ENCODE peak calls at places on chromosomes 5 and 9, in four cellular contexts. One of them, this sample, is unnamed.

GRCh38 chr5:176596689-176597416 is 13.1 kb downstream of the GPRIN1 start:
- DNase-seq in IMR-90: no peak
- DNase-seq in mesendoderm: peak; percentile 52
- DNase-seq in H1: peak; percentile 78
- DNase-seq in this sample: peak; percentile 76

GRCh38 chr5:130164966-130165365 is 260.7 kb downstream of the CHSY3 start:
- DNase-seq in IMR-90: no peak
- DNase-seq in mesendoderm: no peak
- DNase-seq in H1: no peak
- DNase-seq in this sample: no peak

GRCh38 chr9:134363450-134363849 is 37.2 kb downstream of the RXRA start:
- DNase-seq in IMR-90: no peak
- DNase-seq in mesendoderm: no peak
- DNase-seq in H1: no peak
- DNase-seq in this sample: no peak

GRCh38 chr9:99433555-99433954 is 211.5 kb downstream of the SEC61B start:
- DNase-seq in IMR-90: peak; percentile 89
- DNase-seq in mesendoderm: peak; percentile 88
- DNase-seq in H1: no peak
- DNase-seq in this sample: no peak

GRCh38 chr5:141420855-141421488 is at the start of gene PCDHGA11:
- DNase-seq in IMR-90: peak; percentile 63
- DNase-seq in mesendoderm: peak; percentile 73
- DNase-seq in H1: peak; percentile 91
- DNase-seq in this sample: peak; percentile 74

GRCh38 chr5:133421394-133421793 is 190.9 kb downstream of the FSTL4 start:
- DNase-seq in IMR-90: no peak
- DNase-seq in mesendoderm: peak; percentile 80
- DNase-seq in H1: peak; percentile 85
- DNase-seq in this sample: peak; percentile 69

GRCh38 chr5:143361438-143361837 is 42.0 kb downstream of the NR3C1 start:
- DNase-seq in IMR-90: no peak
- DNase-seq in mesendoderm: no peak
- DNase-seq in H1: no peak
- DNase-seq in this sample: no peak

GRCh38 chr5:178440163-178440545 is 150.0 kb downstream of the COL23A1 start:
- DNase-seq in IMR-90: no peak
- DNase-seq in mesendoderm: no peak
- DNase-seq in H1: no peak
- DNase-seq in this sample: no peak

GRCh38 chr9:126531035-126531571 is 82.6 kb upstream of the LMX1B start:
- DNase-seq in IMR-90: no peak
- DNase-seq in mesendoderm: peak; percentile 19
- DNase-seq in H1: no peak
- DNase-seq in this sample: peak; percentile 29

GRCh38 chr5:177064500-177065277 is 22.0 kb upstream of the FGFR4 start:
- DNase-seq in IMR-90: no peak
- DNase-seq in mesendoderm: no peak
- DNase-seq in H1: no peak
- DNase-seq in this sample: no peak

GRCh38 chr5:42013561-42013960 is 88.5 kb downstream of the FBXO4 start:
- DNase-seq in IMR-90: no peak
- DNase-seq in mesendoderm: no peak
- DNase-seq in H1: no peak
- DNase-seq in this sample: no peak

GRCh38 chr9:134226221-134226930 is 62.0 kb upstream of the RNU6ATAC start:
- DNase-seq in IMR-90: peak; percentile 92
- DNase-seq in mesendoderm: no peak
- DNase-seq in H1: no peak
- DNase-seq in this sample: no peak

GRCh38 chr5:166088389-166089039 is 2202.9 kb upstream of the WWC1 start:
- DNase-seq in IMR-90: no peak
- DNase-seq in mesendoderm: peak; percentile 51
- DNase-seq in H1: no peak
- DNase-seq in this sample: no peak

GRCh38 chr5:144414232-144414631 is 243.6 kb downstream of the KCTD16 start:
- DNase-seq in IMR-90: no peak
- DNase-seq in mesendoderm: no peak
- DNase-seq in H1: no peak
- DNase-seq in this sample: no peak

GRCh38 chr9:87223397-87224246 is 274.0 kb upstream of the DAPK1 start:
- DNase-seq in IMR-90: peak; percentile 33
- DNase-seq in mesendoderm: peak; percentile 11
- DNase-seq in H1: no peak
- DNase-seq in this sample: no peak

GRCh38 chr9:112544477-112544876 is 57.9 kb downstream of the KIAA1958 start:
- DNase-seq in IMR-90: no peak
- DNase-seq in mesendoderm: no peak
- DNase-seq in H1: no peak
- DNase-seq in this sample: no peak

GRCh38 chr9:74645007-74645639 is 148.0 kb downstream of the RORB start:
- DNase-seq in IMR-90: no peak
- DNase-seq in mesendoderm: peak; percentile 36
- DNase-seq in H1: no peak
- DNase-seq in this sample: no peak

GRCh38 chr5:111551569-111552275 is 39.4 kb upstream of the STARD4 start:
- DNase-seq in IMR-90: no peak
- DNase-seq in mesendoderm: peak; percentile 68
- DNase-seq in H1: no peak
- DNase-seq in this sample: no peak

GRCh38 chr5:158435161-158435616 is 576.2 kb upstream of the CLINT1 start:
- DNase-seq in IMR-90: no peak
- DNase-seq in mesendoderm: no peak
- DNase-seq in H1: no peak
- DNase-seq in this sample: no peak

GRCh38 chr5:38060354-38060753 is 198.0 kb upstream of the EGFLAM start:
- DNase-seq in IMR-90: peak; percentile 66
- DNase-seq in mesendoderm: peak; percentile 37
- DNase-seq in H1: no peak
- DNase-seq in this sample: no peak

GRCh38 chr9:137028281-137029057 is 432 bp upstream of the ABCA2 start:
- DNase-seq in IMR-90: peak; percentile 11
- DNase-seq in mesendoderm: peak; percentile 34
- DNase-seq in H1: peak; percentile 77
- DNase-seq in this sample: peak; percentile 55

GRCh38 chr9:83503881-83504280 is 34.3 kb downstream of the FRMD3 start:
- DNase-seq in IMR-90: no peak
- DNase-seq in mesendoderm: no peak
- DNase-seq in H1: no peak
- DNase-seq in this sample: no peak

GRCh38 chr9:87564111-87564510 is 66.4 kb downstream of the DAPK1 start:
- DNase-seq in IMR-90: no peak
- DNase-seq in mesendoderm: no peak
- DNase-seq in H1: no peak
- DNase-seq in this sample: no peak

GRCh38 chr5:64518784-64519183 is 13.0 kb downstream of the RGS7BP start:
- DNase-seq in IMR-90: no peak
- DNase-seq in mesendoderm: no peak
- DNase-seq in H1: no peak
- DNase-seq in this sample: no peak

GRCh38 chr5:106875591-106876297 is 795.0 kb downstream of the EFNA5 start:
- DNase-seq in IMR-90: peak; percentile 36
- DNase-seq in mesendoderm: peak; percentile 71
- DNase-seq in H1: peak; percentile 76
- DNase-seq in this sample: peak; percentile 79

GRCh38 chr5:44774279-44774880 is 34.4 kb upstream of the MRPS30 start:
- DNase-seq in IMR-90: peak; percentile 52
- DNase-seq in mesendoderm: peak; percentile 60
- DNase-seq in H1: no peak
- DNase-seq in this sample: no peak

GRCh38 chr9:124480621-124480981 is 26.6 kb downstream of the NR5A1 start:
- DNase-seq in IMR-90: peak; percentile 4
- DNase-seq in mesendoderm: peak; percentile 85
- DNase-seq in H1: peak; percentile 80
- DNase-seq in this sample: peak; percentile 86

GRCh38 chr5:178289438-178289837 is 56.8 kb upstream of the PHYKPL start:
- DNase-seq in IMR-90: no peak
- DNase-seq in mesendoderm: no peak
- DNase-seq in H1: no peak
- DNase-seq in this sample: no peak

GRCh38 chr5:114176356-114176755 is 185.5 kb upstream of the KCNN2 start:
- DNase-seq in IMR-90: peak; percentile 67
- DNase-seq in mesendoderm: no peak
- DNase-seq in H1: no peak
- DNase-seq in this sample: no peak

GRCh38 chr9:107229146-107229545 is 53.9 kb upstream of the RAD23B start:
- DNase-seq in IMR-90: peak; percentile 8
- DNase-seq in mesendoderm: no peak
- DNase-seq in H1: no peak
- DNase-seq in this sample: no peak

GRCh38 chr9:129081388-129081889 is 528 bp downstream of the DOLPP1 start:
- DNase-seq in IMR-90: no peak
- DNase-seq in mesendoderm: no peak
- DNase-seq in H1: no peak
- DNase-seq in this sample: no peak
- H2AK5ac ChIP-seq in IMR-90: peak overlapping the region; percentile 84
- H2AK5ac ChIP-seq in mesendoderm: peak overlapping the region; percentile 27
- H2AK5ac ChIP-seq in H1: no peak overlapping the region
- H2AK5ac ChIP-seq in this sample: no peak overlapping the region

GRCh38 chr5:135953850-135954249 is 933 bp downstream of the LECT2 start:
- DNase-seq in IMR-90: no peak
- DNase-seq in mesendoderm: no peak
- DNase-seq in H1: no peak
- DNase-seq in this sample: no peak
- H3K56ac ChIP-seq in IMR-90: no peak overlapping the region
- H3K56ac ChIP-seq in mesendoderm: no peak overlapping the region
- H3K56ac ChIP-seq in H1: no peak overlapping the region
- H3K56ac ChIP-seq in this sample: no peak overlapping the region

GRCh38 chr9:68740561-68740960 is 35.5 kb downstream of the PIP5K1B start:
- DNase-seq in IMR-90: no peak
- DNase-seq in mesendoderm: no peak
- DNase-seq in H1: no peak
- DNase-seq in this sample: no peak

GRCh38 chr9:68738346-68738745 is 33.3 kb downstream of the PIP5K1B start:
- DNase-seq in IMR-90: no peak
- DNase-seq in mesendoderm: no peak
- DNase-seq in H1: no peak
- DNase-seq in this sample: no peak

GRCh38 chr9:68741234-68741633 is 36.2 kb downstream of the PIP5K1B start:
- DNase-seq in IMR-90: no peak
- DNase-seq in mesendoderm: no peak
- DNase-seq in H1: no peak
- DNase-seq in this sample: no peak

GRCh38 chr9:68741751-68742730 is 37.0 kb downstream of the PIP5K1B start:
- DNase-seq in IMR-90: no peak
- DNase-seq in mesendoderm: no peak
- DNase-seq in H1: no peak
- DNase-seq in this sample: no peak

DNA sequence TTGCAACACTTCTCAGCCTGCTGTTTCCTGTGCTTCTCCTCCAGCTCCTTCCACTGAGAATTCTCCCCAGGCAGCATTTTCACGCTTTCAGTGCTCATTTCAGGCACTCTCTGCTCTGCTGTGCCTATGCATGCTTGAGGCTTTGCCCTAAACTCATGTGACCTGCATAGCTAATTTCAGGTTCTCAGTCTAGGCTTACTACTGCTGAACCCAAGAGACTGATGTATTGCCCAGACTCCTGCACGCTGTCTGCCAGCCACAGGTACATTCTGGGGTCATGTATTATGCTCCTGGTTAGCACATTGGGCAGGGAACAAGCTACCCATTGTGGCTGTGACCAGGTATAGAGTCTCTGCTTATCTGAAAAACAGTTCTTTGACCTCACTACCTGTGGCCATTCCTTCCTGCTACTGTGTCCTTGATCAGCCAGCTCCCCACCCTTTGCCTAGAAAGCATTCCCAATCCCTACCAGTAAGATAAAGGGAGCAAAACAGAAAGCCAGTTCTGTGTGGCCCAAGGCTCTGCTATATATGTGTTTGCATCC is 34.7 kb downstream of the PIP5K1B start:
- DNase-seq in IMR-90: no peak
- DNase-seq in mesendoderm: peak; percentile 73
- DNase-seq in H1: no peak
- DNase-seq in this sample: no peak
- H3K4me2 ChIP-seq in IMR-90: no peak overlapping the region
- H3K4me2 ChIP-seq in mesendoderm: no peak overlapping the region
- H3K4me2 ChIP-seq in H1: no peak overlapping the region
- H3K4me2 ChIP-seq in this sample: no peak overlapping the region

GRCh38 chr5:139757727-139758509 is 37.7 kb upstream of the PSD2 start:
- DNase-seq in IMR-90: no peak
- DNase-seq in mesendoderm: no peak
- DNase-seq in H1: no peak
- DNase-seq in this sample: no peak

GRCh38 chr5:139752506-139753350 is 42.9 kb upstream of the PSD2 start:
- DNase-seq in IMR-90: peak; percentile 73
- DNase-seq in mesendoderm: no peak
- DNase-seq in H1: no peak
- DNase-seq in this sample: no peak

GRCh38 chr5:139759219-139759721 is 36.3 kb upstream of the PSD2 start:
- DNase-seq in IMR-90: no peak
- DNase-seq in mesendoderm: no peak
- DNase-seq in H1: no peak
- DNase-seq in this sample: no peak

GRCh38 chr5:139758510-139759036 is 37.0 kb upstream of the PSD2 start:
- DNase-seq in IMR-90: no peak
- DNase-seq in mesendoderm: no peak
- DNase-seq in H1: no peak
- DNase-seq in this sample: no peak

GRCh38 chr5:139755892-139756671 is 39.5 kb upstream of the PSD2 start:
- DNase-seq in IMR-90: no peak
- DNase-seq in mesendoderm: no peak
- DNase-seq in H1: peak; percentile 82
- DNase-seq in this sample: no peak
- H2AK5ac ChIP-seq in IMR-90: no peak overlapping the region
- H2AK5ac ChIP-seq in mesendoderm: no peak overlapping the region
- H2AK5ac ChIP-seq in H1: no peak overlapping the region
- H2AK5ac ChIP-seq in this sample: no peak overlapping the region